ENCODE peak calls at places on chromosomes 16 and 17, in five cellular contexts. L is hepatocyte, R is mammary epithelial cell, O is OCI-LY7, S is IMR-90. N is an unnamed sample.

GRCh38 chr17:21019976-21020575 is 22.7 kb downstream of the USP22 start:
- DNase-seq in R (no peak), L (no peak), S (no peak), O (peak; percentile 71), N (peak; percentile 62)

GRCh38 chr16:19874026-19874425 is 10.6 kb downstream of the GPRC5B start:
- DNase-seq in L (no peak), O (no peak), S (no peak), R (no peak), N (no peak)

GRCh38 chr16:57000271-57001025 is 11.1 kb downstream of the NLRC5 start:
- DNase-seq in S (peak; percentile 97), R (peak; percentile 73), O (no peak), L (no peak), N (peak; percentile 97)

GRCh38 chr17:45825792-45826191 is 18.9 kb upstream of the SPPL2C start:
- DNase-seq in R (no peak), S (no peak), L (no peak), O (no peak), N (no peak)

GRCh38 chr16:85413713-85414663 is 199.1 kb upstream of the GSE1 start:
- DNase-seq in L (no peak), R (no peak), O (peak; percentile 14), S (no peak), N (no peak)

GRCh38 chr16:24544640-24545039 is 5.3 kb downstream of the RBBP6 start:
- DNase-seq in O (no peak), S (peak; percentile 74), L (no peak), R (no peak), N (peak; percentile 53)

GRCh38 chr16:46972971-46973456 is 460 bp downstream of the DNAJA2 start:
- DNase-seq in R (peak; percentile 37), O (peak; percentile 68), L (peak; percentile 63), S (no peak), N (peak; percentile 67)

GRCh38 chr16:17395849-17396480 is 74.8 kb downstream of the XYLT1 start:
- DNase-seq in L (no peak), S (no peak), R (no peak), O (no peak), N (peak; percentile 19)

GRCh38 chr17:1942666-1943431 is 82.3 kb downstream of the RTN4RL1 start:
- DNase-seq in R (no peak), O (no peak), L (no peak), S (no peak), N (no peak)

GRCh38 chr16:4523686-4524085 is 14.9 kb downstream of the CDIP1 start:
- DNase-seq in S (no peak), O (no peak), R (no peak), L (no peak), N (no peak)

GRCh38 chr17:17728550-17729251 is 47.4 kb downstream of the RAI1 start:
- DNase-seq in R (peak; percentile 86), L (no peak), O (no peak), S (no peak), N (no peak)

GRCh38 chr17:72191901-72192300 is 71.1 kb downstream of the SOX9 start:
- DNase-seq in L (no peak), R (no peak), O (no peak), S (no peak), N (no peak)

GRCh38 chr17:5584971-5585794 is 874 bp upstream of the NLRP1 start:
- DNase-seq in S (peak; percentile 89), O (no peak), L (no peak), R (peak; percentile 88), N (peak; percentile 93)

GRCh38 chr17:81738801-81739393 is 26.8 kb downstream of the SLC25A10 start:
- DNase-seq in S (no peak), O (no peak), L (no peak), R (no peak), N (no peak)

GRCh38 chr16:62225675-62226074 is 189.4 kb upstream of the CDH8 start:
- DNase-seq in L (peak; percentile 87), S (no peak), R (peak; percentile 80), O (peak; percentile 13), N (peak; percentile 76)

GRCh38 chr17:50560185-50560824 is at the start of gene CACNA1G:
- DNase-seq in R (peak; percentile 90), O (peak; percentile 72), S (peak; percentile 70), L (peak; percentile 95), N (peak; percentile 95)
- H2AFZ ChIP-seq in R (peak within 1 kb of the TSS; percentile 78), O (no peak within 1 kb of the TSS), S (peak within 1 kb of the TSS; percentile 81), L (peak within 1 kb of the TSS; percentile 37), N (peak within 1 kb of the TSS; percentile 86)

GRCh38 chr17:65043802-65044201 is 12.7 kb downstream of the GNA13 start:
- DNase-seq in L (no peak), R (no peak), S (no peak), O (no peak), N (no peak)
- H3K4me1 ChIP-seq in L (peaks cover 10% of the 10 kb centered on the region), R (peaks cover 17% of the 10 kb centered on the region), S (peaks cover 9% of the 10 kb centered on the region), O (peaks cover 99% of the 10 kb centered on the region), N (no peaks in the 10 kb centered on the region)

GRCh38 chr17:44004761-44005526 is 522 bp downstream of the NAGS start:
- DNase-seq in S (no peak), R (no peak), L (peak; percentile 51), O (no peak), N (peak; percentile 45)
- H2AFZ ChIP-seq in S (peak overlapping the region; percentile 96), R (peak overlapping the region; percentile 90), L (peak overlapping the region; percentile 6), O (no peak overlapping the region), N (peak overlapping the region; percentile 53)

GRCh38 chr17:43737722-43738121 is 20.9 kb downstream of the SOST start:
- DNase-seq in O (no peak), R (no peak), S (no peak), L (no peak), N (no peak)
- H3K4me1 ChIP-seq in O (no peaks in the 10 kb centered on the region), R (peaks cover 15% of the 10 kb centered on the region), S (peaks cover 18% of the 10 kb centered on the region), L (no peaks in the 10 kb centered on the region), N (peaks cover 64% of the 10 kb centered on the region)

DNA sequence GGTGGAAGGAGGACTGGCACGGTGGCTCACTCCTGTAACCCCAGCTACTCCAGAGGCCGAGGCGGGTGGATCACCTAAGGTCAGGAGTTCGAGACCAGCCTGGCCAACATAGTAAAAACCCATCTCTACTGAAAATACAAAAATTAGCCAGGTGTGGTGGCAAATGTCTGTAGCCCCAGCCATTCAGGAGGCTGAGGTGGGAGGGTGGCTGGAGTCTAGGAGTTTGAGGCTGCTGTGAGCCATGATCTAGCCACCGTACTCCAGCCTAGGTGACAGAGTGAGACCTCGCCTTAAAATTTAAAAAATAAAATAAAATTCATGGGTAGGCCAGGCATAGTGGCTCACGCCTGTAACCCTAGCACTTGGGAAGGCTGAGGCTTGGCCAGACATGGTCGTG is 1.2 kb upstream of the RPH3AL start:
- DNase-seq in O (no peak), L (no peak), S (no peak), R (no peak), N (no peak)
- H2AFZ ChIP-seq in O (no peak overlapping the region), L (no peak overlapping the region), S (no peak overlapping the region), R (no peak overlapping the region), N (no peak overlapping the region)

GRCh38 chr17:59377410-59377809 is 46.0 kb downstream of the YPEL2 start:
- DNase-seq in R (no peak), S (peak; percentile 49), O (no peak), L (no peak), N (peak; percentile 55)

GRCh38 chr17:59383893-59384292 is 52.4 kb downstream of the YPEL2 start:
- DNase-seq in O (no peak), R (no peak), L (no peak), S (no peak), N (no peak)

GRCh38 chr17:59378621-59379194 is 47.3 kb downstream of the YPEL2 start:
- DNase-seq in R (no peak), L (no peak), S (peak; percentile 82), O (no peak), N (peak; percentile 82)

GRCh38 chr17:59381716-59382570 is 50.5 kb downstream of the YPEL2 start:
- DNase-seq in S (no peak), R (no peak), L (no peak), O (no peak), N (peak; percentile 30)

GRCh38 chr17:59380474-59380873 is 49.0 kb downstream of the YPEL2 start:
- DNase-seq in L (no peak), O (no peak), R (no peak), S (no peak), N (no peak)
- H3K4me1 ChIP-seq in L (peaks cover 3% of the 10 kb centered on the region), O (peaks cover 8% of the 10 kb centered on the region), R (no peaks in the 10 kb centered on the region), S (peaks cover 6% of the 10 kb centered on the region), N (peaks cover 39% of the 10 kb centered on the region)

GRCh38 chr16:72125635-72126428 is 32.2 kb downstream of the DHX38 start:
- DNase-seq in S (no peak), L (no peak), O (no peak), R (no peak), N (no peak)

GRCh38 chr16:72124148-72124547 is 30.5 kb downstream of the DHX38 start:
- DNase-seq in R (no peak), S (no peak), L (no peak), O (no peak), N (no peak)

GRCh38 chr16:72126429-72126765 is 32.8 kb downstream of the DHX38 start:
- DNase-seq in R (no peak), L (no peak), S (no peak), O (no peak), N (no peak)

GRCh38 chr16:72123426-72123825 is 29.8 kb downstream of the DHX38 start:
- DNase-seq in O (no peak), L (no peak), R (no peak), S (no peak), N (no peak)

GRCh38 chr16:72124761-72125634 is 31.4 kb downstream of the DHX38 start:
- DNase-seq in R (peak; percentile 51), O (peak; percentile 66), S (peak; percentile 69), L (peak; percentile 82), N (peak; percentile 78)
- H2AFZ ChIP-seq in R (peak overlapping the region; percentile 24), O (peak overlapping the region; percentile 1), S (peak overlapping the region; percentile 90), L (peak overlapping the region; percentile 18), N (peak overlapping the region; percentile 52)

DNA sequence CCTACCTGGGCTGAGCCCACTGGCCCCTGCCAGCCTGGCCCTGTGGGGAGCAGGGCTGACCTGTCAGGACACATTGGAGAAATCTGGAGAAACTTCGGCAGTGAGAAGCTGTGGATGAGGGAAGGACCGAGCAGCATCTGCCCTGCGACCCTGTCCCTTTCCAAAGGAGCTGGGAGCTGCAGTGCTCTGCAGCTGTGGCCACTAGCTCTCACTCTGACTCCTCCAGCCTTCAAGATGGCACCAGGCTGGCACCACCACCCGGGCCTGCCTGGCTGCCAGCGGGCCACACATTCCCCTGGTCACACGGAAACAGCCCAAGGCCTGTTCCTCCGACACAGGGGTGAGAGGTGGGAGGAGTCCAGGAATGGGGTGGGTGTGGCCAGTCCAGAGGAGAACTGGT is 30.1 kb downstream of the CD300LG start:
- DNase-seq in R (no peak), O (no peak), L (no peak), S (no peak), N (no peak)
- H3K4me1 ChIP-seq in R (peaks cover 5% of the 10 kb centered on the region), O (no peaks in the 10 kb centered on the region), L (peaks cover 5% of the 10 kb centered on the region), S (peaks cover 2% of the 10 kb centered on the region), N (no peaks in the 10 kb centered on the region)

N was measured in GM23248.